ENCODE peak calls at places on chromosome 6, in seven cellular contexts. L, T, J, A, Y, H and D are unnamed samples.
A peak's percentile ranks its signal among the peaks of the same experiment; 100 is the strongest.

GRCh38 chr6:137013738-137014602 is 30.8 kb downstream of the IL20RA start:
- DNase-seq in A (peak; percentile 69), T (peak; percentile 74), H (no peak), J (peak; percentile 72), L (no peak), Y (peak; percentile 71), D (peak; percentile 41)

GRCh38 chr6:157047951-157048350 is 270.8 kb downstream of the ARID1B start:
- DNase-seq in A (no peak), J (no peak), H (no peak), T (peak; percentile 74), L (no peak), Y (no peak), D (peak; percentile 43)

GRCh38 chr6:14458669-14459266 is 341.2 kb downstream of the CD83 start:
- DNase-seq in Y (peak; percentile 72), T (peak; percentile 84), H (no peak), L (no peak), J (peak; percentile 89), A (no peak), D (peak; percentile 10)

GRCh38 chr6:161242779-161243693 is 30.8 kb downstream of the AGPAT4 start:
- DNase-seq in L (no peak), T (peak; percentile 62), H (peak; percentile 81), J (peak; percentile 95), A (peak; percentile 94), Y (no peak), D (no peak)

GRCh38 chr6:84432616-84433015 is 205.2 kb upstream of the CEP162 start:
- DNase-seq in L (no peak), J (peak; percentile 41), Y (no peak), A (no peak), H (no peak), T (peak; percentile 32), D (no peak)

GRCh38 chr6:89921691-89922090 is 27.4 kb downstream of the GJA10 start:
- DNase-seq in A (no peak), J (no peak), H (no peak), T (no peak), L (no peak), Y (peak; percentile 69), D (no peak)

GRCh38 chr6:89487864-89488263 is 54.9 kb downstream of the ANKRD6 start:
- DNase-seq in Y (no peak), J (no peak), L (no peak), A (no peak), H (no peak), T (no peak), D (no peak)

GRCh38 chr6:20630617-20631448 is 96.6 kb downstream of the CDKAL1 start:
- DNase-seq in A (peak; percentile 11), J (no peak), T (no peak), H (no peak), L (no peak), Y (peak; percentile 15), D (no peak)

GRCh38 chr6:157905590-157906337 is 75.9 kb upstream of the SYNJ2 start:
- DNase-seq in A (peak; percentile 35), T (no peak), H (no peak), Y (no peak), J (no peak), L (no peak), D (no peak)

GRCh38 chr6:26249959-26250805 is 114.8 kb upstream of the BTN3A2 start:
- DNase-seq in T (peak; percentile 77), H (peak; percentile 72), L (no peak), J (peak; percentile 52), Y (peak; percentile 84), A (peak; percentile 95), D (peak; percentile 93)

GRCh38 chr6:71107935-71108420 is 151.1 kb upstream of the B3GAT2 start:
- DNase-seq in J (peak; percentile 83), L (no peak), Y (peak; percentile 80), A (no peak), H (no peak), T (peak; percentile 57), D (peak; percentile 29)

GRCh38 chr6:44071670-44072451 is 55.4 kb downstream of the MRPL14 start:
- DNase-seq in A (no peak), H (peak; percentile 74), T (peak; percentile 86), Y (peak; percentile 75), L (no peak), J (peak; percentile 95), D (no peak)

GRCh38 chr6:87714093-87714809 is 12.2 kb upstream of the AKIRIN2 start:
- DNase-seq in J (peak; percentile 84), H (no peak), Y (peak; percentile 97), L (no peak), A (peak; percentile 38), T (peak; percentile 50), D (no peak)

GRCh38 chr6:71290611-71291010 is 2.0 kb downstream of the OGFRL1 start:
- DNase-seq in H (no peak), A (no peak), Y (no peak), L (no peak), J (no peak), T (no peak), D (no peak)

DNA sequence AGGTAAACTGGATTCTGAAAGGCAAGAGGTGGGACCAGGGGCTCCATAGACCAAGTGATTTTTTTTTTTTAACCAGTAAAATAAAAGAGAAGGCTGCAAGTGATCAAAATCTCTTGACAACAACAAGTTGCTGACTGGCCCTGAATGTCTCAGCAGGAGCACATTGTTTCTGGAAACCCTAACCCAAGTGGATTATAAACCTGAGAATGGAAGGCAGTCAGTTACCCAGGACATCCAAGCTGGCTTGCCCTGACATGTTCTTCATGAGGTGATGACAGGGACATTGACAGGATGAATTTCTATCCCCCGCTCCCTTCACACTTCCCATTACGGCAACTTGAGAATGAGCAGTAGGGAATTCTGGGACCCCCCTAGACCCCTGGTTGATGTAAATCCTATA is 49.6 kb upstream of the RIPOR2 start:
- DNase-seq in H (no peak), Y (peak; percentile 24), J (no peak), L (no peak), A (peak; percentile 66), T (no peak), D (peak; percentile 41)
- H3K4me1 ChIP-seq in H (peaks cover 11% of the 10 kb centered on the region), Y (peaks cover 33% of the 10 kb centered on the region), J (peaks cover 30% of the 10 kb centered on the region), L (peaks cover 16% of the 10 kb centered on the region), A (peaks cover 12% of the 10 kb centered on the region), T (peaks cover 27% of the 10 kb centered on the region), D (peaks cover 22% of the 10 kb centered on the region)

GRCh38 chr6:32109114-32109764 is at the start of gene TNXB:
- DNase-seq in A (no peak), J (no peak), T (no peak), H (no peak), Y (no peak), L (peak; percentile 43), D (no peak)
- H3K4me3 ChIP-seq in A (no peak within 1 kb of the TSS), J (peak within 1 kb of the TSS; percentile 64), T (peak within 1 kb of the TSS; percentile 77), H (peak within 1 kb of the TSS; percentile 45), Y (no peak within 1 kb of the TSS), L (no peak within 1 kb of the TSS), D (no peak within 1 kb of the TSS)

GRCh38 chr6:110813813-110814487 is 1.3 kb downstream of the CDK19 start:
- DNase-seq in J (no peak), Y (peak; percentile 11), L (no peak), H (no peak), T (no peak), A (peak; percentile 56), D (no peak)
- H3K4me1 ChIP-seq in J (peaks cover 20% of the 10 kb centered on the region), Y (peaks cover 22% of the 10 kb centered on the region), L (peaks cover 5% of the 10 kb centered on the region), H (peaks cover 37% of the 10 kb centered on the region), T (peaks cover 19% of the 10 kb centered on the region), A (no peaks in the 10 kb centered on the region), D (peaks cover 10% of the 10 kb centered on the region)

GRCh38 chr6:69785697-69786096 is 11.1 kb downstream of the LMBRD1 start:
- DNase-seq in H (no peak), T (no peak), L (no peak), A (no peak), J (no peak), Y (no peak), D (no peak)
- H3K4me3 ChIP-seq in H (no peak overlapping the region), T (no peak overlapping the region), L (no peak overlapping the region), A (no peak overlapping the region), J (no peak overlapping the region), Y (no peak overlapping the region), D (no peak overlapping the region)

GRCh38 chr6:35041086-35041855 is 99.9 kb downstream of the TCP11 start:
- DNase-seq in Y (no peak), L (no peak), T (no peak), H (peak; percentile 44), A (no peak), J (no peak), D (no peak)
- H3K4me1 ChIP-seq in Y (peaks cover 24% of the 10 kb centered on the region), L (peaks cover 25% of the 10 kb centered on the region), T (peaks cover 57% of the 10 kb centered on the region), H (peaks cover 65% of the 10 kb centered on the region), A (peaks cover 28% of the 10 kb centered on the region), J (peaks cover 21% of the 10 kb centered on the region), D (peaks cover 46% of the 10 kb centered on the region)